ENCODE peak calls at places on chromosomes 7 and 10, in ten cellular contexts. Y is HT1080; I is T-helper 9 cell; B is NCI-H1105 treated with DMSO at 0.1 percent for 48 hours; A is upper lobe of right lung; T is GM19239; V is activated CD8-positive, alpha-beta memory T cell treated with anti-CD3 and anti-CD28 coated beads, Interleukin-2, amount 50 U/mL, for 4 hours; Z is stimulated activated CD4-positive, alpha-beta T cell treated with anti-CD3 and anti-CD28 coated beads, Interleukin-4, amount 100 ng/mL, for 48 hours; K is CD8-positive, alpha-beta T cell; L is right atrium auricular region. H is an unnamed sample.

GRCh38 chr7:154868901-154869300 is 134.0 kb downstream of the PAXIP1 start:
- DNase-seq in T (no peak), K (no peak), Y (no peak), B (no peak), L (no peak), A (peak), I (no peak), Z (no peak), V (no peak), H (no peak)

GRCh38 chr10:77801474-77802238 is 124.9 kb downstream of the DLG5 start:
- DNase-seq in K (peak), B (no peak), Z (peak), Y (peak), A (no peak), I (peak), L (no peak), T (no peak), V (peak), H (no peak)

GRCh38 chr7:115097175-115097671 is 175.3 kb downstream of the MDFIC start:
- DNase-seq in B (no peak), Z (no peak), V (no peak), A (no peak), L (no peak), T (no peak), I (no peak), K (no peak), Y (peak), H (no peak)

GRCh38 chr10:58853668-58854067 is 322.8 kb upstream of the PHYHIPL start:
- DNase-seq in A (no peak), Y (no peak), B (no peak), L (no peak), V (no peak), T (no peak), K (no peak), I (no peak), Z (no peak), H (no peak)

GRCh38 chr10:60495357-60495756 is 105.7 kb upstream of the ANK3 start:
- DNase-seq in V (no peak), Y (peak), L (no peak), T (no peak), I (no peak), K (no peak), B (no peak), A (no peak), Z (no peak), H (no peak)

GRCh38 chr10:3203972-3204371 is 31.4 kb upstream of the PITRM1 start:
- DNase-seq in Z (no peak), K (no peak), V (no peak), Y (no peak), L (no peak), B (no peak), I (no peak), T (no peak), A (no peak), H (no peak)

GRCh38 chr7:133382775-133383559 is 130.1 kb downstream of the EXOC4 start:
- DNase-seq in V (no peak), L (no peak), A (no peak), T (no peak), K (no peak), I (no peak), Y (no peak), Z (no peak), B (no peak), H (no peak)

GRCh38 chr7:80088705-80089104 is 45.9 kb upstream of the GNAI1 start:
- DNase-seq in K (no peak), T (no peak), Y (no peak), I (no peak), L (no peak), Z (no peak), V (no peak), B (no peak), A (no peak), H (no peak)

GRCh38 chr10:117162093-117163021 is 24.3 kb upstream of the VAX1 start:
- DNase-seq in B (no peak), L (no peak), K (no peak), A (no peak), I (no peak), V (no peak), T (no peak), Z (no peak), Y (no peak), H (no peak)

GRCh38 chr10:84177541-84178386 is 4.2 kb downstream of the GPR15LG start:
- DNase-seq in B (no peak), I (no peak), V (peak), A (no peak), K (peak), Y (no peak), L (no peak), T (no peak), Z (no peak), H (no peak)

GRCh38 chr7:37960483-37960882 is 40.0 kb downstream of the EPDR1 start:
- DNase-seq in Z (no peak), A (no peak), T (no peak), B (no peak), V (no peak), L (no peak), K (no peak), Y (no peak), I (no peak), H (no peak)

GRCh38 chr7:64868469-64868868 is 34.6 kb upstream of the ZNF273 start:
- DNase-seq in V (no peak), L (peak), I (no peak), K (no peak), Z (no peak), B (no peak), A (no peak), Y (no peak), T (no peak), H (no peak)

GRCh38 chr10:63780075-63780474 is 258.9 kb downstream of the REEP3 start:
- DNase-seq in A (no peak), T (no peak), V (no peak), B (no peak), L (no peak), K (no peak), I (no peak), Z (no peak), Y (no peak), H (no peak)

GRCh38 chr10:905503-905902 is 26.0 kb downstream of the LARP4B start:
- DNase-seq in B (no peak), T (no peak), Z (no peak), L (no peak), K (no peak), Y (no peak), I (no peak), A (no peak), V (no peak), H (no peak)

GRCh38 chr10:118310822-118311221 is 31.3 kb downstream of the FAM204A start:
- DNase-seq in L (no peak), K (no peak), I (no peak), B (no peak), Y (no peak), A (no peak), Z (no peak), V (no peak), T (no peak), H (no peak)

GRCh38 chr10:3622427-3622826 is 162.6 kb downstream of the KLF6 start:
- DNase-seq in L (no peak), A (no peak), T (no peak), Y (peak), I (no peak), K (no peak), V (no peak), B (no peak), Z (no peak), H (no peak)

GRCh38 chr7:37208528-37208927 is 240.1 kb downstream of the ELMO1 start:
- DNase-seq in V (peak), K (peak), L (peak), Y (peak), T (peak), B (peak), Z (no peak), A (no peak), I (no peak), H (peak)

GRCh38 chr7:140674899-140675701 is 2.4 kb downstream of the ADCK2 start:
- DNase-seq in Z (no peak), Y (peak), T (no peak), V (no peak), I (no peak), A (peak), K (no peak), B (peak), L (no peak), H (peak)

GRCh38 chr7:106518986-106519385 is 142.0 kb downstream of the CCDC71L start:
- DNase-seq in T (no peak), L (no peak), V (no peak), I (no peak), A (no peak), B (no peak), K (no peak), Y (no peak), Z (no peak), H (no peak)

GRCh38 chr7:79590571-79591274 is 137.3 kb upstream of the MAGI2 start:
- DNase-seq in Z (no peak), B (no peak), L (no peak), A (no peak), V (no peak), Y (no peak), T (no peak), K (no peak), I (no peak), H (no peak)

GRCh38 chr10:95286707-95287106 is 4.1 kb downstream of the PDLIM1 start:
- DNase-seq in I (no peak), B (no peak), K (no peak), V (no peak), A (no peak), Z (no peak), T (no peak), Y (no peak), L (no peak), H (no peak)

GRCh38 chr10:13613519-13613918 is 26.8 kb downstream of the PRPF18 start:
- DNase-seq in L (no peak), A (no peak), B (no peak), Z (no peak), V (no peak), Y (no peak), K (no peak), I (no peak), T (no peak), H (no peak)

GRCh38 chr7:134988161-134988560 is 1.9 kb downstream of the AGBL3 start:
- DNase-seq in L (no peak), Z (no peak), T (no peak), I (no peak), V (no peak), B (no peak), A (no peak), K (no peak), Y (no peak), H (no peak)

GRCh38 chr7:157669768-157670345 is 333.1 kb downstream of the DNAJB6 start:
- DNase-seq in A (no peak), B (no peak), I (no peak), Z (no peak), Y (no peak), V (no peak), L (no peak), T (no peak), K (peak), H (no peak)

GRCh38 chr7:80151274-80151665 is 16.6 kb downstream of the GNAI1 start:
- DNase-seq in Z (peak), A (no peak), T (no peak), Y (peak), V (peak), I (no peak), K (no peak), B (no peak), L (no peak), H (no peak)